ENCODE peak calls at places on chromosomes 12 and 14, in four cellular contexts. Z is A549, C is K562, U is HepG2. Q is an unnamed sample.
A peak's percentile ranks its signal among the peaks of the same experiment; 100 is the strongest.

GRCh38 chr12:61757831-61758505 is 502.2 kb upstream of the USP15 start:
- DNase-seq in Z (no peak), C (no peak), U (no peak), Q (no peak)

GRCh38 chr14:63682727-63683593 is 41.3 kb upstream of the WDR89 start:
- DNase-seq in Z (no peak), C (no peak), U (no peak), Q (no peak)

GRCh38 chr12:41190360-41190759 is 2.2 kb downstream of the PDZRN4 start:
- DNase-seq in Z (peak; percentile 44), C (peak; percentile 2), U (peak; percentile 2), Q (no peak)

GRCh38 chr14:100589760-100590469 is 2.7 kb upstream of the BEGAIN start:
- DNase-seq in Z (no peak), C (no peak), U (no peak), Q (no peak)

GRCh38 chr12:21989819-21990412 is 48.7 kb upstream of the ABCC9 start:
- DNase-seq in Z (peak; percentile 39), C (peak; percentile 34), U (peak; percentile 1), Q (no peak)

GRCh38 chr12:107304588-107305532 is 211.5 kb upstream of the CRY1 start:
- DNase-seq in Z (peak; percentile 25), C (no peak), U (no peak), Q (no peak)

GRCh38 chr12:100141998-100142850 is 450 bp downstream of the BLTP3B start:
- DNase-seq in Z (peak; percentile 77), C (peak; percentile 58), U (peak; percentile 72), Q (peak; percentile 62)

GRCh38 chr12:127987199-127987901 is 279.6 kb upstream of the TMEM132C start:
- DNase-seq in Z (no peak), C (peak; percentile 3), U (no peak), Q (no peak)

GRCh38 chr12:388547-389137 is 478 bp downstream of the KDM5A start:
- DNase-seq in Z (peak; percentile 37), C (peak; percentile 24), U (no peak), Q (peak; percentile 51)

GRCh38 chr12:13592063-13592942 is 389.1 kb downstream of the GRIN2B start:
- DNase-seq in Z (no peak), C (no peak), U (no peak), Q (no peak)

GRCh38 chr12:122867701-122868461 is 28.0 kb downstream of the VPS37B start:
- DNase-seq in Z (peak; percentile 62), C (peak; percentile 57), U (peak; percentile 71), Q (peak; percentile 71)

GRCh38 chr14:77457115-77457521 is 283 bp downstream of the VIPAS39 start:
- DNase-seq in Z (no peak), C (no peak), U (no peak), Q (no peak)

GRCh38 chr12:66495709-66496108 is 183.2 kb downstream of the GRIP1 start:
- DNase-seq in Z (no peak), C (no peak), U (no peak), Q (no peak)

GRCh38 chr12:23810327-23810902 is 139.1 kb downstream of the SOX5 start:
- DNase-seq in Z (no peak), C (peak; percentile 34), U (no peak), Q (no peak)

GRCh38 chr14:106094654-106095189 is 568.3 kb downstream of the TMEM121 start:
- DNase-seq in Z (peak; percentile 48), C (no peak), U (peak; percentile 42), Q (no peak)

GRCh38 chr12:86914716-86915115 is 658.5 kb upstream of the MGAT4C start:
- DNase-seq in Z (peak; percentile 56), C (no peak), U (peak; percentile 1), Q (peak; percentile 22)

GRCh38 chr12:53048033-53048779 is 1.7 kb upstream of the TNS2 start:
- DNase-seq in Z (peak; percentile 84), C (no peak), U (peak; percentile 68), Q (no peak)

GRCh38 chr12:70520847-70521246 is 116.4 kb downstream of the PTPRB start:
- DNase-seq in Z (no peak), C (no peak), U (no peak), Q (no peak)

GRCh38 chr12:14239350-14239934 is 126.0 kb upstream of the ATF7IP start:
- DNase-seq in Z (peak; percentile 47), C (no peak), U (peak; percentile 85), Q (peak; percentile 34)

GRCh38 chr12:114404451-114405198 is 1.3 kb downstream of the TBX5 start:
- DNase-seq in Z (no peak), C (no peak), U (no peak), Q (no peak)

GRCh38 chr12:76312314-76312713 is 35.9 kb downstream of the BBS10 start:
- DNase-seq in Z (no peak), C (no peak), U (no peak), Q (no peak)

GRCh38 chr12:53701518-53702264 is 25.6 kb downstream of the CALCOCO1 start:
- DNase-seq in Z (peak; percentile 76), C (peak; percentile 82), U (peak; percentile 43), Q (peak; percentile 90)

GRCh38 chr12:30200864-30201263 is 417.1 kb upstream of the TMTC1 start:
- DNase-seq in Z (no peak), C (no peak), U (no peak), Q (peak; percentile 36)

GRCh38 chr12:81953541-81953940 is 194.4 kb upstream of the PPFIA2 start:
- DNase-seq in Z (no peak), C (no peak), U (no peak), Q (no peak)

GRCh38 chr14:102590667-102591099 is 1.8 kb upstream of the RCOR1 start:
- DNase-seq in Z (peak; percentile 84), C (peak; percentile 74), U (peak; percentile 84), Q (peak; percentile 73)

GRCh38 chr14:35879654-35880249 is 53.6 kb downstream of the BRMS1L start:
- DNase-seq in Z (peak; percentile 33), C (no peak), U (peak; percentile 42), Q (no peak)

GRCh38 chr14:61337893-61338292 is 16.5 kb downstream of the PRKCH start:
- DNase-seq in Z (no peak), C (no peak), U (no peak), Q (no peak)

GRCh38 chr14:90319173-90319572 is 12.6 kb downstream of the NRDE2 start:
- DNase-seq in Z (no peak), C (no peak), U (no peak), Q (no peak)

GRCh38 chr12:93762059-93762719 is 85.0 kb downstream of the CRADD start:
- DNase-seq in Z (no peak), C (peak; percentile 29), U (no peak), Q (no peak)

GRCh38 chr14:36662543-36663403 is 1.1 kb downstream of the PAX9 start:
- DNase-seq in Z (peak; percentile 53), C (peak; percentile 27), U (no peak), Q (peak; percentile 49)

GRCh38 chr12:18861287-18861858 is 123.5 kb downstream of the CAPZA3 start:
- DNase-seq in Z (peak; percentile 46), C (peak; percentile 4), U (peak; percentile 29), Q (no peak)

GRCh38 chr12:11814362-11814761 is 164.9 kb downstream of the ETV6 start:
- DNase-seq in Z (no peak), C (no peak), U (peak; percentile 43), Q (no peak)

DNA sequence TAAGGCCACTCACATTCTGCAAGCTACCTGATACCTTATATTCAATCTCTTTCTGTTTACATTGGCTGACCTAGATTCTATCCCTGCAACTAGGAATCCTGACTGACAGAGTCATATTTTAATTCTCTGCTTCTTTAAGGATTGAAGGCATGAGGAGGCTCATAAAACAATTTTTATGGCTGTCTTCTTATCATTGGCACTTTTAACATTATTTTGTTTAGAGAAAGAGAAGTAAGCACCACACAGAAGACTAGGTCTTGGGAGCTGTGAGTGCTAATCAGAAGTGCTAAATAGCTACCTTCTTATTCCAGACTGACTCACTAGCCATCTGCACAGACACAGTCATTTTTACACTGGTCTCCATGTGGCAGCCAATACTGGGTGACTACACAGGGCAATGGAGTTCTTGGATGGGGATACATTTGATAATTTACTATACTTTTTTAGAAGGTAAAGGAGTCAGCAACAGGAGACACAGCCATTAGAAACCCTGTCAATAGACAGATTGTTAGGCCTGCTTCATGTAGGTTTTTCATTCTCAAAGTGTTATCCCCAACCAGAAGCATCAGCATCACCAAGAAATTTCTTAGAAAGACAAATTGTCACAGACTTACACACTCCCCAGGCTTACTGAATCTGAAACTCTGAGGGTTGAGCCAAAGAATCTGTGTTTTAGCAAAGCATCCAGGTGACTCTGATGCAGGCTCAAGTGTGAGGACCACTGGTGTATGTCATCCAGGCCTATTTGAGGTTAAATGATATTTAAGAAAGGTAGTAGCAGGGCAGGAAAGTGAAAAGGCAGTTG is 214.1 kb downstream of the DUSP6 start:
- DNase-seq in Z (no peak), C (no peak), U (no peak), Q (no peak)
- TF ChIP-seq NR3C1 in Z (no peak), C (no peak), U (no peak), Q (no peak)

GRCh38 chr14:94111276-94112095 is 950 bp downstream of the IFI27 start:
- DNase-seq in Z (no peak), C (no peak), U (no peak), Q (no peak)
- TF ChIP-seq JUN in Z (no peak), C (no peak), U (no peak), Q (no peak)

DNA sequence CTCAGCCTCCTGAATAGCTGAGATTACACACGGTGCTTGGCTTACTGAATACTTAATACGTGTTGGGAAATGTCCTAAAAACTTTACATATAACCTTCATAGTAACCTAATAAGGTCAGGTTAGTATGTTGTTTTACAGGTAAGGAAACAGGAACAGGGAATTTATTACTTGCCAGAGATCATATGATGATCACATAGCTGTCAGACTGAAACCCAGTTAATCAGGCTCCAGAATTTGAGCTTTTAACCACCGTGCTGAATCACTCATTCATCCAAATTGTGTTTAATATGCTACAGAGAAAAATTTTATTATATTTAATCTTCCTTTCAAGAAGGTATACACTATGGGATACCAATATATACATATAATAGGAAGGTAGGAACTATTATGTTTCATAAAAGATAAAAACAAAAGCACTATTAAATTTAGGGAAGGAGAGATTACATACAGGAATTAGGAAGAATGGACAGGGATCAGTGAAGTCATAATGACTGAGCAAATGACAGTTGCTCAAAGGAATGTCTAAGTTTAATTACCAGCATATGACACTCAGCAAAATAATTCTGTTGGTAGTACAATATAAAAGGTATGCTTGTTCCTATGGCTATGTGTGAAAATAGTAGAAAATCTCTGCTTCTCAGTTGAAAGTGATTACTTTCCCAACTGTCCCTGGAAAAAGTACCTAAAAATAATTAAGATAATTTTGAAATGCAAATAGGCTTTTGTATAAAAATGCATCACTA is 59.3 kb downstream of the HEATR5A start:
- DNase-seq in Z (peak; percentile 4), C (no peak), U (no peak), Q (no peak)
- TF ChIP-seq NR3C1 in Z (no peak), C (no peak), U (no peak), Q (no peak)

DNA sequence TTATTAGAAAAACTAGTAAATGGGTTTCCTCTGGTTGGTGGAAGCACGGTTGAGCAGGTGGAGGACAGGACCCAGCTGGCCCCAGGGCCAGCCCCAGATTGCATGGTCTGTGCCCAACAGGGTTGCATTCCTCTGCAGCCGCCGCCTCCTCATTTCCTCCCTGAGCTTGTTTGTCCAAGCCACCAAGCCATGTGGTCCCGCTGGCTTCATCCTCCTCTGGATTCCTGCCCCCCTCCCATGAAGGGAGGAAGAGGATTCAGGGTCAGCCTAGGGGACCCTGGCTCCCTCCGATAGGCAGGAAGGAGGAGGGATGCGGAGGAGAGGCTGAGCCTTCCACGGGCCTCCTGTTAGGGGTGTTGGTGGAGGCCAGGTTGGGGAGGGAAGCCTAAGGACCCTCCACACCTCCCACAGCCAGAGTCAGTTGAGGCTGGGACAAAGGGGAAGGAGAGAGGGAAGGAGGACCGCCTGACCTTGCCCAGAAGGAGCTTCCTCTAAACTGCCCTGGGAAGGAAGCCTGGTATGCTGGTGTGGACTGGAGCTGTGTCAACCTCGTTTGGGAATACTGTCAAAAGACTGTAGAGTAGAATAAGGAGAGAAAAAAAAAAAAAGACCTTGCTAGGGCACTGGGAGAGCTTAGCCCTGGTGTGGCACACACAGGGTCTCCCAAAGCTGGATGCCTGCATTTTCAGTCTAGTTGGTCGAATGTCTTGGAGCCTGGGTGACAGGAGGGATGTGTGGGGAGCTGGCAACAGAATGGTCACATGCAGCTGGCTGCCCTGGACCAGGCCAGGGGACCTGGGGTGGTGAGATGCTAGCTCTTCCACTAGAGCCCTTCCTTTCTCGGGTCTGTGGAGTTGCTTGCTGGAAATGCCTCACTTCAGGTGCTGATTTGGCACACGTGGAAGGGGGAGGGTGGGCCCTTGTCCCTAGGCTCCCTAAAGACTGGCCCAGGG is 42.4 kb downstream of the PLEKHG3 start:
- DNase-seq in Z (no peak), C (no peak), U (no peak), Q (no peak)
- TF ChIP-seq JUN in Z (no peak), C (no peak), U (no peak), Q (no peak)